ENCODE peak calls at places on chromosomes 4 and X, in nine cellular contexts. X is tibial nerve, B is heart left ventricle, A is IMR-90, L is uterus, P is breast epithelium, Q is Peyer's patch, D is A549, H is H1. T is an unnamed sample.

GRCh38 chr4:75714681-75715080 is 9.7 kb upstream of the USO1 start:
- DNase-seq in X (no peak), B (no peak), A (no peak), L (no peak), P (no peak), Q (no peak), D (no peak), H (no peak), T (no peak)

GRCh38 chr4:54433686-54434085 is 204.6 kb downstream of the PDGFRA start:
- DNase-seq in X (no peak), B (no peak), A (peak), L (no peak), P (no peak), Q (no peak), D (peak), H (no peak), T (no peak)

GRCh38 chrX:80576815-80577533 is 156.7 kb downstream of the TENT5D start:
- DNase-seq in X (peak), B (no peak), A (no peak), L (no peak), P (no peak), Q (no peak), D (no peak), H (no peak), T (no peak)

GRCh38 chrX:68841251-68842049 is 12.6 kb downstream of the EFNB1 start:
- DNase-seq in X (no peak), B (no peak), A (no peak), L (no peak), P (no peak), Q (no peak), D (no peak), H (no peak), T (no peak)

GRCh38 chrX:111041018-111041462 is 55.0 kb upstream of the PAK3 start:
- DNase-seq in X (peak), B (no peak), A (peak), L (no peak), P (no peak), Q (no peak), D (peak), H (no peak), T (no peak)

GRCh38 chrX:45889471-45889870 is 655.8 kb downstream of the ZNF674 start:
- DNase-seq in X (no peak), B (no peak), A (peak), L (no peak), P (no peak), Q (no peak), D (peak), H (no peak), T (no peak)

GRCh38 chr4:158622251-158622650 is 49.4 kb downstream of the C4orf46 start:
- DNase-seq in X (no peak), B (no peak), A (peak), L (no peak), P (no peak), Q (no peak), D (no peak), H (no peak), T (no peak)

GRCh38 chr4:98467627-98468072 is 190.8 kb downstream of the TSPAN5 start:
- DNase-seq in X (peak), B (peak), A (peak), L (peak), P (peak), Q (peak), D (peak), H (peak), T (peak)

GRCh38 chr4:175369087-175369486 is 443.0 kb downstream of the GPM6A start:
- DNase-seq in X (no peak), B (no peak), A (peak), L (no peak), P (no peak), Q (no peak), D (no peak), H (no peak), T (no peak)

GRCh38 chrX:13837290-13837745 is 20.4 kb upstream of the GPM6B start:
- DNase-seq in X (no peak), B (no peak), A (no peak), L (no peak), P (no peak), Q (no peak), D (no peak), H (no peak), T (no peak)

GRCh38 chr4:13705521-13706035 is 78.1 kb upstream of the BOD1L1 start:
- DNase-seq in X (no peak), B (peak), A (no peak), L (no peak), P (peak), Q (no peak), D (no peak), H (no peak), T (no peak)

GRCh38 chr4:159366966-159367365 is 264.1 kb downstream of the RAPGEF2 start:
- DNase-seq in X (no peak), B (peak), A (no peak), L (no peak), P (no peak), Q (no peak), D (peak), H (no peak), T (no peak)

GRCh38 chr4:10783351-10783750 is 98.8 kb upstream of the CLNK start:
- DNase-seq in X (no peak), B (no peak), A (peak), L (no peak), P (no peak), Q (no peak), D (no peak), H (no peak), T (no peak)

GRCh38 chr4:32172086-32172485 is 1451.9 kb downstream of the PCDH7 start:
- DNase-seq in X (no peak), B (no peak), A (no peak), L (no peak), P (no peak), Q (no peak), D (no peak), H (no peak), T (no peak)

GRCh38 chr4:107546637-107547036 is 173.4 kb downstream of the PAPSS1 start:
- DNase-seq in X (no peak), B (no peak), A (no peak), L (no peak), P (no peak), Q (no peak), D (no peak), H (no peak), T (no peak)

GRCh38 chr4:8332891-8333331 is 63.4 kb downstream of the HTRA3 start:
- DNase-seq in X (no peak), B (no peak), A (no peak), L (peak), P (peak), Q (no peak), D (no peak), H (no peak), T (peak)

GRCh38 chr4:2822461-2823300 is 21.0 kb upstream of the ADD1 start:
- DNase-seq in X (no peak), B (no peak), A (no peak), L (no peak), P (no peak), Q (no peak), D (no peak), H (no peak), T (no peak)

GRCh38 chrX:40439625-40440532 is 140.9 kb upstream of the ATP6AP2 start:
- DNase-seq in X (no peak), B (no peak), A (no peak), L (no peak), P (no peak), Q (no peak), D (no peak), H (no peak), T (no peak)

GRCh38 chr4:151169223-151169622 is 69.8 kb downstream of the RPS3A start:
- DNase-seq in X (peak), B (peak), A (peak), L (peak), P (no peak), Q (peak), D (no peak), H (no peak), T (peak)

GRCh38 chr4:78529569-78530209 is 21.9 kb upstream of the ANXA3 start:
- DNase-seq in X (no peak), B (no peak), A (peak), L (no peak), P (no peak), Q (no peak), D (no peak), H (no peak), T (no peak)

GRCh38 chr4:23945521-23946017 is 55.7 kb upstream of the PPARGC1A start:
- DNase-seq in X (peak), B (no peak), A (peak), L (no peak), P (peak), Q (no peak), D (no peak), H (no peak), T (peak)

GRCh38 chr4:41525129-41525528 is 12.8 kb upstream of the LIMCH1 start:
- DNase-seq in X (no peak), B (no peak), A (peak), L (no peak), P (no peak), Q (no peak), D (peak), H (peak), T (no peak)

GRCh38 chr4:77220841-77221613 is 64.0 kb downstream of the CCNG2 start:
- DNase-seq in X (no peak), B (peak), A (peak), L (peak), P (no peak), Q (no peak), D (no peak), H (no peak), T (peak)

GRCh38 chr4:189081831-189082230 is 858.8 kb upstream of the FRG1 start:
- DNase-seq in X (no peak), B (no peak), A (peak), L (no peak), P (no peak), Q (no peak), D (no peak), H (no peak), T (no peak)

GRCh38 chr4:123342498-123342897 is 54.1 kb upstream of the SPRY1 start:
- DNase-seq in X (no peak), B (no peak), A (no peak), L (no peak), P (no peak), Q (no peak), D (no peak), H (no peak), T (no peak)

GRCh38 chrX:42398967-42399631 is 378.9 kb downstream of the PPP1R2C start:
- DNase-seq in X (no peak), B (no peak), A (no peak), L (no peak), P (no peak), Q (no peak), D (no peak), H (no peak), T (no peak)
- H3K4me3 ChIP-seq in X (no peak), B (no peak), A (no peak), L (no peak), P (no peak), Q (no peak), D (no peak), H (no peak), T (no peak)

DNA sequence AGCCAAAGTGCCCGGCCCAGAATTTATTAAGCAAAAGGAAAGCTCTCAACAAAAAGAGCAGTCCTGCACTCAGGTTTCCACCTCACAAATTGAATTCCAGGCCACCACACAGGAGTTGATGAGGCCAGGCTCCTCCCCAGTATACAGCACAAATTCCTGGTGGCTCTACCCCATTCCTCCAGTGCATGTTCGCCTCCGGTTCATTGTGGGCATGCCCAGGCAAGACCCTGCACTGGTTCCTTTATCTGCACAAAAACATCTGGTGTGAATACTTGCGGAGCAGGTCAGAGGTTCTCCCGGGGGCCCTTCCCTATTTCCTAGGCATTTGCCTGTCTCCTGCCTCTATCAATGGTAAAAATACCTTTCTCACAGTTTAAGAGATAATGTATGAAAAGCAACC is 195.2 kb upstream of the ANXA10 start:
- DNase-seq in X (no peak), B (no peak), A (peak), L (no peak), P (no peak), Q (no peak), D (peak), H (peak), T (no peak)
- TF ChIP-seq POLR2A in X (no peak), B (no peak), A (no peak), L (no peak), P (no peak), Q (no peak), D (no peak), H (no peak), T (no peak)

GRCh38 chr4:170491981-170492380 is 402.2 kb upstream of the AADAT start:
- DNase-seq in X (no peak), B (no peak), A (no peak), L (no peak), P (no peak), Q (no peak), D (no peak), H (no peak), T (no peak)

GRCh38 chr4:170497729-170498128 is 408.0 kb upstream of the AADAT start:
- DNase-seq in X (no peak), B (no peak), A (no peak), L (no peak), P (no peak), Q (no peak), D (no peak), H (no peak), T (no peak)

DNA sequence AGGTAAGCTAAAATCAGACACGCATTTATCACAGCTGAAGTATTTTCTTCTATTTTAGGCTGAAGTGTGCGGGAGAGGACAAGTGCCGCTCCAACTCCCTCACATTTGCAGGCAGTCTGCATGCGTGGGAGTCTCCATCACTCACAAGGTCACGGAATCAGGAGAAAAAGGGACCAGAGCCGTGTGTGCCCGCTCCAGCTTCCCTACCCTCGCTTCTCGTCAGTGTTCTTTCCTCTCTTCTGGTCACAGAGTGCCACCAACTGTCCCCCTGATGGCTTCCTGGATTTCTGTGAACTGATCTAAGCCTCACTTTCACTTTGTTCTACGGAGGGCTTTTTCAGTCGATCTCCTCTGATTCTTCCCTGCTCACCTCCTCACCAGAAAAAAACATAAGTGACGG is 407.3 kb upstream of the AADAT start:
- DNase-seq in X (no peak), B (no peak), A (no peak), L (no peak), P (no peak), Q (no peak), D (peak), H (no peak), T (no peak)
- TF ChIP-seq CTCF in X (no peak), B (no peak), A (no peak), L (no peak), P (no peak), Q (no peak), D (no peak), H (no peak), T (no peak)

DNA sequence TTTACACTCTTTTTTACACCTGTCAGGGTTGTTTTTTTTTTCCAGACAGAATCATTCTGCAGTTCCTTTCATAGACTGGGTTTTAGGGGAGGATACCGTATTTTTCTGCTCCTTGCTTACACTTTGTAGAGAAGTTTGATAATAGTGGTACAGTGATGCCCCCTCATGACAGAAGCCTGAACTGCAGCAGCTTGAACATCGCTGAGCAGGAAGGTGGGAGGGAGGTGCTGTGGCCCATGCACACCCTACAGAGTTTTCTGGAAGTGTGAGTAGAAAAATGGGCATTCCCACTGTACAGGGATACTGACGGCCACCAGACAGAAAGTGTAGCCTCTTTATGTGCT is 54.5 kb downstream of the RAB40A start:
- DNase-seq in X (peak), B (peak), A (peak), L (peak), P (peak), Q (peak), D (peak), H (peak), T (peak)
- H3K4me3 ChIP-seq in X (peak), B (peak), A (no peak), L (peak), P (peak), Q (no peak), D (peak), H (no peak), T (no peak)

GRCh38 chrX:41442824-41443560 is 4.2 kb upstream of the NYX start:
- DNase-seq in X (no peak), B (no peak), A (no peak), L (no peak), P (no peak), Q (no peak), D (no peak), H (no peak), T (peak)
- TF ChIP-seq POLR2A in X (no peak), B (no peak), A (no peak), L (no peak), P (no peak), Q (no peak), D (no peak), H (no peak), T (no peak)

GRCh38 chr4:6773106-6773505 is 9.4 kb upstream of the KIAA0232 start:
- DNase-seq in X (no peak), B (no peak), A (peak), L (no peak), P (peak), Q (no peak), D (no peak), H (no peak), T (no peak)

GRCh38 chr4:6771229-6771671 is 11.3 kb upstream of the KIAA0232 start:
- DNase-seq in X (no peak), B (peak), A (peak), L (peak), P (peak), Q (no peak), D (no peak), H (no peak), T (no peak)

GRCh38 chr4:6773616-6774540 is 8.6 kb upstream of the KIAA0232 start:
- DNase-seq in X (no peak), B (no peak), A (no peak), L (no peak), P (no peak), Q (no peak), D (no peak), H (no peak), T (no peak)

GRCh38 chr4:6770581-6771228 is 11.8 kb upstream of the KIAA0232 start:
- DNase-seq in X (no peak), B (no peak), A (no peak), L (no peak), P (no peak), Q (no peak), D (no peak), H (no peak), T (no peak)

GRCh38 chr4:6772223-6772928 is 10.2 kb upstream of the KIAA0232 start:
- DNase-seq in X (no peak), B (no peak), A (no peak), L (no peak), P (peak), Q (no peak), D (no peak), H (no peak), T (no peak)
- TF ChIP-seq CTCF in X (no peak), B (no peak), A (no peak), L (no peak), P (no peak), Q (no peak), D (no peak), H (no peak), T (no peak)

DNA sequence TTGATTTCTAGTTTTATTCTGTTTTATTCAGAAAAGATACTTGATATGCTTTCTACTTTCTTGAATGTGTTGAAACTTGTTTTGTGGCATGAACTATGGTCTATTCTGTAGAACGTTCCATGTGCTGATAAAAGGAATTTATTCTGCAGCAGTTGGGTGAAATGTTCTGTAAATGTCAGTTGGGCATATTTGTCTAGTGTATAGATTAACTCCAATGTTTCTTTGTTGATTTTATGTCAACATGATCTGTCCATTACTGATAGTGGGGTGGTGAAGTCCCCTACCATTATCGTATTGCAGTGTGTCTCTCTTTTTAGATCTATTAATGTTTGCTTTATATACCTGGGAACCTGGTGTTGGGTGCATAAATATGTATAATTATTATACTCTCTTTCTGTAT is 55.5 kb downstream of the CEP135 start:
- DNase-seq in X (no peak), B (no peak), A (no peak), L (no peak), P (no peak), Q (no peak), D (no peak), H (no peak), T (no peak)
- H3K4me3 ChIP-seq in X (no peak), B (no peak), A (no peak), L (no peak), P (no peak), Q (no peak), D (no peak), H (no peak), T (no peak)

GRCh38 chrX:118973389-118974087 is 880 bp upstream of the LONRF3 start:
- DNase-seq in X (no peak), B (peak), A (no peak), L (peak), P (no peak), Q (no peak), D (no peak), H (no peak), T (peak)

GRCh38 chrX:118976599-118977340 is 2.4 kb downstream of the LONRF3 start:
- DNase-seq in X (no peak), B (peak), A (no peak), L (peak), P (peak), Q (peak), D (peak), H (no peak), T (peak)

GRCh38 chrX:118974088-118974907 is at the start of gene LONRF3:
- DNase-seq in X (peak), B (peak), A (peak), L (peak), P (peak), Q (peak), D (peak), H (no peak), T (peak)

GRCh38 chrX:118975831-118976598 is 1.6 kb downstream of the LONRF3 start:
- DNase-seq in X (peak), B (peak), A (peak), L (peak), P (peak), Q (peak), D (peak), H (no peak), T (peak)

GRCh38 chrX:118974908-118975671 is 672 bp downstream of the LONRF3 start:
- DNase-seq in X (no peak), B (peak), A (no peak), L (peak), P (no peak), Q (peak), D (peak), H (no peak), T (no peak)
- TF ChIP-seq POLR2A in X (no peak), B (no peak), A (no peak), L (no peak), P (no peak), Q (no peak), D (no peak), H (no peak), T (no peak)